ENCODE peak calls at places on chromosome 14, in seven cellular contexts. One of them, this sample, is unnamed.

GRCh38 chr14:58280954-58281787 is 17.2 kb upstream of the ARID4A start:
- DNase-seq in BE2C: peak; percentile 59
- DNase-seq in ovary: no peak
- DNase-seq in tibial nerve: no peak
- DNase-seq in upper lobe of right lung: no peak
- DNase-seq in transverse colon: peak; percentile 44
- DNase-seq in SJCRH30: no peak
- DNase-seq in this sample: peak; percentile 89

GRCh38 chr14:37466003-37466622 is 128.9 kb downstream of the FOXA1 start:
- DNase-seq in upper lobe of right lung: no peak
- DNase-seq in tibial nerve: no peak
- DNase-seq in SJCRH30: no peak
- DNase-seq in ovary: no peak
- DNase-seq in BE2C: no peak
- DNase-seq in transverse colon: no peak
- DNase-seq in this sample: no peak

GRCh38 chr14:98715054-98715453 is 556.9 kb downstream of the BCL11B start:
- DNase-seq in ovary: no peak
- DNase-seq in transverse colon: no peak
- DNase-seq in SJCRH30: no peak
- DNase-seq in BE2C: no peak
- DNase-seq in tibial nerve: no peak
- DNase-seq in upper lobe of right lung: no peak
- DNase-seq in this sample: no peak

GRCh38 chr14:104968153-104968527 is 10.0 kb downstream of the AHNAK2 start:
- DNase-seq in tibial nerve: peak; percentile 69
- DNase-seq in ovary: peak; percentile 86
- DNase-seq in upper lobe of right lung: peak; percentile 80
- DNase-seq in BE2C: peak; percentile 91
- DNase-seq in transverse colon: peak; percentile 65
- DNase-seq in SJCRH30: peak; percentile 66
- DNase-seq in this sample: peak; percentile 60

GRCh38 chr14:35362911-35363374 is 41.6 kb downstream of the NFKBIA start:
- DNase-seq in ovary: no peak
- DNase-seq in BE2C: no peak
- DNase-seq in transverse colon: no peak
- DNase-seq in tibial nerve: no peak
- DNase-seq in upper lobe of right lung: no peak
- DNase-seq in SJCRH30: no peak
- DNase-seq in this sample: no peak

GRCh38 chr14:67313153-67313552 is 46.5 kb downstream of the ATP6V1D start:
- DNase-seq in BE2C: no peak
- DNase-seq in tibial nerve: no peak
- DNase-seq in SJCRH30: no peak
- DNase-seq in ovary: no peak
- DNase-seq in upper lobe of right lung: no peak
- DNase-seq in transverse colon: no peak
- DNase-seq in this sample: no peak

GRCh38 chr14:30272848-30273563 is 286.0 kb upstream of the G2E3 start:
- DNase-seq in transverse colon: no peak
- DNase-seq in BE2C: no peak
- DNase-seq in tibial nerve: no peak
- DNase-seq in ovary: no peak
- DNase-seq in SJCRH30: no peak
- DNase-seq in upper lobe of right lung: no peak
- DNase-seq in this sample: peak; percentile 30

GRCh38 chr14:32044454-32044853 is 32.6 kb upstream of the ARHGAP5 start:
- DNase-seq in BE2C: no peak
- DNase-seq in tibial nerve: no peak
- DNase-seq in ovary: no peak
- DNase-seq in upper lobe of right lung: no peak
- DNase-seq in transverse colon: no peak
- DNase-seq in SJCRH30: no peak
- DNase-seq in this sample: no peak

GRCh38 chr14:51575225-51576111 is 76.2 kb upstream of the FRMD6 start:
- DNase-seq in transverse colon: no peak
- DNase-seq in tibial nerve: peak; percentile 14
- DNase-seq in upper lobe of right lung: no peak
- DNase-seq in ovary: no peak
- DNase-seq in BE2C: no peak
- DNase-seq in SJCRH30: no peak
- DNase-seq in this sample: no peak

GRCh38 chr14:77184396-77185092 is 2.9 kb downstream of the TMEM63C start:
- DNase-seq in tibial nerve: no peak
- DNase-seq in ovary: no peak
- DNase-seq in upper lobe of right lung: no peak
- DNase-seq in BE2C: no peak
- DNase-seq in SJCRH30: no peak
- DNase-seq in transverse colon: peak; percentile 77
- DNase-seq in this sample: no peak

GRCh38 chr14:59190372-59190771 is 1.9 kb downstream of the DAAM1 start:
- DNase-seq in ovary: no peak
- DNase-seq in BE2C: peak; percentile 11
- DNase-seq in upper lobe of right lung: no peak
- DNase-seq in transverse colon: peak; percentile 11
- DNase-seq in SJCRH30: peak; percentile 48
- DNase-seq in tibial nerve: no peak
- DNase-seq in this sample: no peak

GRCh38 chr14:52046376-52046917 is 22.4 kb downstream of the NID2 start:
- DNase-seq in BE2C: no peak
- DNase-seq in upper lobe of right lung: no peak
- DNase-seq in tibial nerve: no peak
- DNase-seq in transverse colon: no peak
- DNase-seq in SJCRH30: no peak
- DNase-seq in ovary: no peak
- DNase-seq in this sample: no peak

GRCh38 chr14:35366048-35366428 is 38.5 kb downstream of the NFKBIA start:
- DNase-seq in upper lobe of right lung: no peak
- DNase-seq in BE2C: no peak
- DNase-seq in SJCRH30: no peak
- DNase-seq in transverse colon: no peak
- DNase-seq in ovary: no peak
- DNase-seq in tibial nerve: no peak
- DNase-seq in this sample: no peak

GRCh38 chr14:24612186-24612585 is 2.7 kb upstream of the GZMH start:
- DNase-seq in upper lobe of right lung: no peak
- DNase-seq in BE2C: no peak
- DNase-seq in transverse colon: no peak
- DNase-seq in ovary: no peak
- DNase-seq in SJCRH30: peak; percentile 15
- DNase-seq in tibial nerve: no peak
- DNase-seq in this sample: peak; percentile 10

GRCh38 chr14:89186850-89187376 is 230.1 kb downstream of the FOXN3 start:
- DNase-seq in BE2C: peak; percentile 80
- DNase-seq in SJCRH30: no peak
- DNase-seq in ovary: peak; percentile 70
- DNase-seq in tibial nerve: no peak
- DNase-seq in transverse colon: no peak
- DNase-seq in upper lobe of right lung: no peak
- DNase-seq in this sample: no peak

GRCh38 chr14:89359477-89360222 is 57.4 kb downstream of the FOXN3 start:
- DNase-seq in tibial nerve: no peak
- DNase-seq in upper lobe of right lung: no peak
- DNase-seq in ovary: peak; percentile 45
- DNase-seq in transverse colon: no peak
- DNase-seq in SJCRH30: no peak
- DNase-seq in BE2C: no peak
- DNase-seq in this sample: no peak

GRCh38 chr14:63922696-63923421 is 70.1 kb downstream of the SYNE2 start:
- DNase-seq in SJCRH30: no peak
- DNase-seq in transverse colon: peak; percentile 62
- DNase-seq in ovary: no peak
- DNase-seq in tibial nerve: no peak
- DNase-seq in upper lobe of right lung: no peak
- DNase-seq in BE2C: no peak
- DNase-seq in this sample: no peak

GRCh38 chr14:92728781-92729364 is 19.6 kb downstream of the LGMN start:
- DNase-seq in ovary: no peak
- DNase-seq in BE2C: no peak
- DNase-seq in tibial nerve: no peak
- DNase-seq in SJCRH30: peak; percentile 35
- DNase-seq in upper lobe of right lung: no peak
- DNase-seq in transverse colon: no peak
- DNase-seq in this sample: peak; percentile 24

GRCh38 chr14:50000215-50001145 is 107.6 kb downstream of the ARF6 start:
- DNase-seq in upper lobe of right lung: peak; percentile 81
- DNase-seq in BE2C: peak; percentile 43
- DNase-seq in ovary: peak; percentile 30
- DNase-seq in SJCRH30: peak; percentile 33
- DNase-seq in transverse colon: peak; percentile 76
- DNase-seq in tibial nerve: no peak
- DNase-seq in this sample: peak; percentile 86

GRCh38 chr14:101758913-101759593 is 2.5 kb upstream of the PPP2R5C start:
- DNase-seq in upper lobe of right lung: no peak
- DNase-seq in SJCRH30: no peak
- DNase-seq in transverse colon: no peak
- DNase-seq in tibial nerve: no peak
- DNase-seq in ovary: no peak
- DNase-seq in BE2C: no peak
- DNase-seq in this sample: no peak

DNA sequence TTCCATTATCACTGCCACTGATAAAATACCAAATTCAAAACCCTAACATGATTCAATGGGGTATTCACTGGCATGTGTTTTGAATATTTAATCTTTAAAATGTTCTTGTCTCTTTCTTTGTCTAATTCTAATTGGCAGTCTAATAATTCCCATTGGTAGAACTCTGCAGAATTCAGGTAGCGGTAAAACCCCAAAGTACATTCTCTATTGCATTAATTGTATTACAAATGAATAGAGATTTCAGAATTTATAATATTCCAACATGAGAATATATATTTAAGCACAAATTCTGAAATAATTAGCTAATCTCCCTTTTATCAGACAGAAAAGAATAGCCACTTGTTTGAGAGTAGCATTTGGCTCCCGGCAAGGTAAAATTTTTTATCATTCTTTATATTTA is at the start of gene OR4N5:
- DNase-seq in SJCRH30: no peak
- DNase-seq in upper lobe of right lung: no peak
- DNase-seq in transverse colon: no peak
- DNase-seq in BE2C: no peak
- DNase-seq in ovary: no peak
- DNase-seq in tibial nerve: no peak
- DNase-seq in this sample: no peak
- H3K9me3 ChIP-seq in SJCRH30: no peaks in the 10 kb centered on the region
- H3K9me3 ChIP-seq in upper lobe of right lung: no peaks in the 10 kb centered on the region
- H3K9me3 ChIP-seq in transverse colon: no peaks in the 10 kb centered on the region
- H3K9me3 ChIP-seq in BE2C: no peaks in the 10 kb centered on the region
- H3K9me3 ChIP-seq in ovary: no peaks in the 10 kb centered on the region
- H3K9me3 ChIP-seq in tibial nerve: no peaks in the 10 kb centered on the region
- H3K9me3 ChIP-seq in this sample: no peaks in the 10 kb centered on the region

GRCh38 chr14:68336165-68336564 is 456.7 kb downstream of the ZFP36L1 start:
- DNase-seq in BE2C: no peak
- DNase-seq in tibial nerve: no peak
- DNase-seq in ovary: no peak
- DNase-seq in upper lobe of right lung: no peak
- DNase-seq in transverse colon: no peak
- DNase-seq in SJCRH30: no peak
- DNase-seq in this sample: no peak

GRCh38 chr14:68332011-68332410 is 460.9 kb downstream of the ZFP36L1 start:
- DNase-seq in tibial nerve: no peak
- DNase-seq in transverse colon: no peak
- DNase-seq in SJCRH30: no peak
- DNase-seq in upper lobe of right lung: no peak
- DNase-seq in ovary: no peak
- DNase-seq in BE2C: no peak
- DNase-seq in this sample: no peak

GRCh38 chr14:68335312-68335711 is 457.6 kb downstream of the ZFP36L1 start:
- DNase-seq in tibial nerve: no peak
- DNase-seq in ovary: no peak
- DNase-seq in transverse colon: no peak
- DNase-seq in upper lobe of right lung: no peak
- DNase-seq in BE2C: no peak
- DNase-seq in SJCRH30: no peak
- DNase-seq in this sample: no peak

GRCh38 chr14:68337279-68337678 is 455.6 kb downstream of the ZFP36L1 start:
- DNase-seq in SJCRH30: no peak
- DNase-seq in ovary: no peak
- DNase-seq in tibial nerve: no peak
- DNase-seq in transverse colon: no peak
- DNase-seq in upper lobe of right lung: no peak
- DNase-seq in BE2C: no peak
- DNase-seq in this sample: no peak

GRCh38 chr14:68333265-68333664 is 459.6 kb downstream of the ZFP36L1 start:
- DNase-seq in upper lobe of right lung: no peak
- DNase-seq in transverse colon: no peak
- DNase-seq in ovary: no peak
- DNase-seq in BE2C: no peak
- DNase-seq in tibial nerve: no peak
- DNase-seq in SJCRH30: no peak
- DNase-seq in this sample: no peak
- H3K9me3 ChIP-seq in upper lobe of right lung: no peaks in the 10 kb centered on the region
- H3K9me3 ChIP-seq in transverse colon: no peaks in the 10 kb centered on the region
- H3K9me3 ChIP-seq in ovary: no peaks in the 10 kb centered on the region
- H3K9me3 ChIP-seq in BE2C: no peaks in the 10 kb centered on the region
- H3K9me3 ChIP-seq in tibial nerve: no peaks in the 10 kb centered on the region
- H3K9me3 ChIP-seq in SJCRH30: no peaks in the 10 kb centered on the region
- H3K9me3 ChIP-seq in this sample: no peaks in the 10 kb centered on the region

GRCh38 chr14:106060576-106060975 is 534.2 kb downstream of the TMEM121 start:
- DNase-seq in tibial nerve: no peak
- DNase-seq in upper lobe of right lung: no peak
- DNase-seq in transverse colon: no peak
- DNase-seq in ovary: no peak
- DNase-seq in SJCRH30: no peak
- DNase-seq in BE2C: no peak
- DNase-seq in this sample: no peak

GRCh38 chr14:106055257-106055656 is 528.9 kb downstream of the TMEM121 start:
- DNase-seq in BE2C: no peak
- DNase-seq in SJCRH30: no peak
- DNase-seq in upper lobe of right lung: no peak
- DNase-seq in transverse colon: no peak
- DNase-seq in ovary: no peak
- DNase-seq in tibial nerve: no peak
- DNase-seq in this sample: no peak

GRCh38 chr14:106062502-106063272 is 536.3 kb downstream of the TMEM121 start:
- DNase-seq in tibial nerve: no peak
- DNase-seq in upper lobe of right lung: no peak
- DNase-seq in ovary: no peak
- DNase-seq in transverse colon: no peak
- DNase-seq in BE2C: no peak
- DNase-seq in SJCRH30: no peak
- DNase-seq in this sample: no peak

DNA sequence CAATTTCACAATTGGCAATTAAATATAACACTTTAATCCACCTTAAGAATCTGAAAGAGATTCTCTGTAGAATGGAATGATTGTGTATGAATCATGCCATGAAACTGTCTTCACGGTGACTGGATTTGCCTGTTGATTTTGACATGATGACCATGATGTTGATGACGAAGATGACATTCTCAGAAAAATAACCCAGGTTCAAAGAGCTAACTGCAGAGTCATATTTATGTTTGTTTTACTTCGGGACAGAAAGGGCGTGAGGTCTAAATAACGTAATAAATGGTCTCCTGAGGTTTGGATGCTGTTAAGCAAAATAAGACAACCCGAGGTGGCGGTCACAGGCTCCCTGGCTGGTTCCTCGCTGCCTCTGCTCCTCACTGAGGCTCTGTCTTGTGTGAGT is 532.0 kb downstream of the TMEM121 start:
- DNase-seq in transverse colon: no peak
- DNase-seq in tibial nerve: no peak
- DNase-seq in BE2C: no peak
- DNase-seq in SJCRH30: no peak
- DNase-seq in upper lobe of right lung: no peak
- DNase-seq in ovary: no peak
- DNase-seq in this sample: no peak
- H3K9me3 ChIP-seq in transverse colon: no peaks in the 10 kb centered on the region
- H3K9me3 ChIP-seq in tibial nerve: no peaks in the 10 kb centered on the region
- H3K9me3 ChIP-seq in BE2C: no peaks in the 10 kb centered on the region
- H3K9me3 ChIP-seq in SJCRH30: no peaks in the 10 kb centered on the region
- H3K9me3 ChIP-seq in upper lobe of right lung: no peaks in the 10 kb centered on the region
- H3K9me3 ChIP-seq in ovary: no peaks in the 10 kb centered on the region
- H3K9me3 ChIP-seq in this sample: no peaks in the 10 kb centered on the region

GRCh38 chr14:82420874-82421273 is 887.2 kb upstream of the SEL1L start:
- DNase-seq in ovary: no peak
- DNase-seq in tibial nerve: no peak
- DNase-seq in BE2C: no peak
- DNase-seq in SJCRH30: no peak
- DNase-seq in upper lobe of right lung: no peak
- DNase-seq in transverse colon: no peak
- DNase-seq in this sample: no peak
- H3K9me3 ChIP-seq in ovary: no peaks in the 10 kb centered on the region
- H3K9me3 ChIP-seq in tibial nerve: no peaks in the 10 kb centered on the region
- H3K9me3 ChIP-seq in BE2C: no peaks in the 10 kb centered on the region
- H3K9me3 ChIP-seq in SJCRH30: peaks cover 5% of the 10 kb centered on the region
- H3K9me3 ChIP-seq in upper lobe of right lung: no peaks in the 10 kb centered on the region
- H3K9me3 ChIP-seq in transverse colon: no peaks in the 10 kb centered on the region
- H3K9me3 ChIP-seq in this sample: peaks cover 6% of the 10 kb centered on the region